ENCODE peak calls at places on chromosomes 5 and 9, in nine cellular contexts. C, B, A, Z, M, S, P, H and Q are unnamed samples. For H4K20me1, the result is how much of the 10 kb centered on the place peaks cover.

GRCh38 chr5:173158366-173158765 is 14.0 kb downstream of the BNIP1 start:
- DNase-seq in C (no peak), B (no peak), A (no peak), Z (no peak), M (no peak), S (no peak), P (no peak), H (no peak), Q (no peak)

GRCh38 chr9:127148014-127148413 is 25.6 kb upstream of the ANGPTL2 start:
- DNase-seq in C (no peak), B (no peak), A (no peak), Z (no peak), M (no peak), S (no peak), P (no peak), H (no peak), Q (no peak)

GRCh38 chr5:159442210-159442850 is 112.0 kb upstream of the IL12B start:
- DNase-seq in C (no peak), B (peak), A (peak), Z (peak), M (no peak), S (no peak), P (peak), H (no peak), Q (no peak)

GRCh38 chr5:157519579-157520253 is 55.9 kb downstream of the ADAM19 start:
- DNase-seq in C (no peak), B (no peak), A (no peak), Z (no peak), M (no peak), S (no peak), P (no peak), H (no peak), Q (no peak)

GRCh38 chr9:113556877-113557593 is 93.5 kb downstream of the RGS3 start:
- DNase-seq in C (no peak), B (no peak), A (peak), Z (no peak), M (no peak), S (peak), P (no peak), H (peak), Q (no peak)

GRCh38 chr5:82347213-82347947 is 69.2 kb upstream of the RPS23 start:
- DNase-seq in C (no peak), B (peak), A (peak), Z (peak), M (no peak), S (peak), P (no peak), H (no peak), Q (no peak)

GRCh38 chr5:172162348-172162747 is 25.7 kb downstream of the STK10 start:
- DNase-seq in C (peak), B (no peak), A (peak), Z (no peak), M (no peak), S (peak), P (no peak), H (peak), Q (no peak)

GRCh38 chr5:67361932-67362729 is 165.5 kb upstream of the CD180 start:
- DNase-seq in C (no peak), B (no peak), A (peak), Z (no peak), M (no peak), S (peak), P (no peak), H (no peak), Q (peak)

GRCh38 chr5:60334281-60334713 is 365.7 kb downstream of the DEPDC1B start:
- DNase-seq in C (peak), B (no peak), A (peak), Z (no peak), M (no peak), S (peak), P (no peak), H (peak), Q (no peak)

DNA sequence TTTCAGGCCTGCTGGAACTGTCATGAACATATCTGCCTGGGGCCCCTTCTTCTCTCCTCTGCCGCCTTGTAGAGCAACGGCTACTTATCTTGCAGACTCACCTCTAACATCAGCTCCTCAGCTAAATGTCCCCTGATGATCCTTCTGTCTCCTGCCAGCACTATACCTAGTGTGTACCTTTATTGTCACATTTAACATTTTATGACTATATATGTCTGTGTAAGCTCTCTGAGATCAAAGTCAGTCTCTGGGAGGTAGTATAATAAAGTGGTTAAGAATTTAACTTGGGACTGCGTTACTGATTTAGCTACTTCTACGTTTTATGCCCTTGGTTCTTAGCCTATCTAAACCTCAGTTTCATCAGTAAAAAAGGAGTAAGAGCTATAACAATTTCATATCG is 2.2 kb downstream of the TMED7 start:
- DNase-seq in C (no peak), B (no peak), A (no peak), Z (peak), M (no peak), S (no peak), P (no peak), H (no peak), Q (no peak)
- H3K4me3 ChIP-seq in C (peak), B (no peak), A (peak), Z (no peak), M (peak), S (peak), P (peak), H (peak), Q (peak)

DNA sequence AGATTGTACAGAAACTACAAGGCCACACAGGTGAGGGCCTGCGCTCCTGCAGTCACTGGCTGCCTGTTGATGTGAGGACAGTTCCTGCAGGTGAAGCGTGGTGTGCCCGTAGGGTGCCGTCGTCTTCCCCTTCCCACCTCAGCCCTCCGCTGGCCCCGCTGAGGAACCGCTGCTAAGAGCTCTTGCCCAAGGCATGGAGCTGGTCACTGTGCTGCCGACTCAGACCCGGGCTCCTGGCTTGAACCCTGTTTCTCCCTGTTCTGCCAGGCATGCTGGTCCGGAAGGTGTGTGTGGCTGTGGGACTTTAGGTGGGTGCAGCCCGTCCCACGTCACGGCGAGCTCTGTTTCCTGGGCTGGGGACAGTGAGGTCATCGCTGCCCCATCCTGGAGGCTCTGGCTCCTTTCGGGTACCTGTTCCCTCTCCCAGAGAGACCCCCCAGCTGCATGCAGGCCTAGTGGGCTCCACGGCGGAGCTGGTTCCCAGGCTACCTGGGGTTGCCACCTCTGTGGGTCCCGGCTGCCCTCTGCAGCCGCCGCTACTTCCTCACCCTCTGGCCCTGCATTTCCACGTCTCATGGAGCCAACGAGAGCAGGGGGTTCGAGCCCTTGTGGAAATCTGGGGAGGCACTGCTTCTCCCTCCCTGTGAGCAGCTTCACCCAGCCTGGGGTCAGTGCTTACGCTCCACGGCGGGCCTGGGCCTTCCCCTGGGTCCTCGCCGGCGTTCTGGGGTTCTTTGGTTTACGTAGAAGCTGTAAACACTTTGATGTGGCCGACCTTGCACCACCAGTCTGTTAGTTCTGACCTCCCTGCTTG is 7.6 kb downstream of the RNU6ATAC start:
- DNase-seq in C (no peak), B (no peak), A (no peak), Z (no peak), M (no peak), S (no peak), P (no peak), H (no peak), Q (no peak)
- H4K20me1 ChIP-seq in C (under half), B (under half), A (under half), Z (under half), M (under half), S (under half), P (under half), H (under half), Q (under half)

DNA sequence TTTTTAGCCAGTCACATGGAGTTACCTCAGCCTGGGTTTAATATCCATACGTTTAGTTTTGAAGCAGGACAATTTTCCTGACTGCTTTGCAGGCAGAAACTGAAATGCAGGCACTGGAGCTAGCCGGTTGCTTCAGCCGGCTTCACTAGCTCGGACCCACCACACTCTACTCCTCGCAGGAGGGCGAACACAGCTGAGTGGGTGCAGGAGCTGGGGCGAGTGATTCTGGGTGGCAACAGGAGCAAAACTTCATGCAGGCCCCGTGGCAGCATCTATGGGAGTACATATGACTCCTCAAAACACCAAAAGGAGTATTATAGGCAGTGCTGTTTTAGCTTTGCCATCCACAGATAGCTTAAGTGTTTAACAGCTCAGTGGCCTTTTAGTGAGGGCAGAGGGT is 1211.8 kb upstream of the NUDT12 start:
- DNase-seq in C (no peak), B (no peak), A (no peak), Z (no peak), M (no peak), S (no peak), P (no peak), H (no peak), Q (no peak)
- H3K4me3 ChIP-seq in C (no peak), B (no peak), A (no peak), Z (no peak), M (no peak), S (no peak), P (no peak), H (no peak), Q (no peak)

GRCh38 chr9:79572891-79573696 is 1.3 kb downstream of the TLE4 start:
- DNase-seq in C (no peak), B (peak), A (no peak), Z (peak), M (peak), S (no peak), P (peak), H (no peak), Q (peak)
- H4K20me1 ChIP-seq in C (under half), B (under half), A (under half), Z (under half), M (under half), S (under half), P (under half), H (under half), Q (under half)

GRCh38 chr5:102937916-102938315 is 182.0 kb downstream of the GIN1 start:
- DNase-seq in C (no peak), B (no peak), A (peak), Z (no peak), M (no peak), S (peak), P (no peak), H (no peak), Q (no peak)
- H3K4me3 ChIP-seq in C (no peak), B (no peak), A (no peak), Z (no peak), M (no peak), S (no peak), P (no peak), H (no peak), Q (no peak)

DNA sequence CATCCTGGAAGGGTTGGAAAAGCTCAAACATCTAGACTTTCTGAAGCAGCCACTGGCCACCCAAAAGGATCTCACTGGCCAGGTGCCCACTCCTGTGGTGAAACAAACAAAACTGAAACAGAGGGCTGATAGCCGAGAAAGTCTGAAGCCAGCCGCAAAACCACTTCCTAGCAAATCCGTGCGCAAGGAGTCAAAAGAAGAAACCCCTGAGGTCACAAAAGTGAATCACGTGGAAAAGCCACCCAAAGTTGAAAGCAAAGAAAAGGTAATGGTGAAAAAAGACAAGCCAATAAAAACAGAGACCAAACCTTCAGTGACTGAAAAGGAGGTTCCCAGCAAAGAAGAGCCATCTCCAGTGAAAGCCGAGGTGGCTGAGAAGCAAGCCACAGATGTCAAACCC is 87.6 kb downstream of the MAP1B start:
- DNase-seq in C (no peak), B (no peak), A (peak), Z (no peak), M (peak), S (no peak), P (no peak), H (no peak), Q (no peak)
- H4K20me1 ChIP-seq in C (under half), B (under half), A (under half), Z (under half), M (under half), S (half or more), P (under half), H (under half), Q (half or more)

GRCh38 chr5:91280942-91281269 is 102.2 kb downstream of the ARRDC3 start:
- DNase-seq in C (no peak), B (no peak), A (no peak), Z (no peak), M (no peak), S (no peak), P (no peak), H (no peak), Q (no peak)
- H3K4me3 ChIP-seq in C (peak), B (peak), A (peak), Z (peak), M (peak), S (peak), P (peak), H (peak), Q (peak)

DNA sequence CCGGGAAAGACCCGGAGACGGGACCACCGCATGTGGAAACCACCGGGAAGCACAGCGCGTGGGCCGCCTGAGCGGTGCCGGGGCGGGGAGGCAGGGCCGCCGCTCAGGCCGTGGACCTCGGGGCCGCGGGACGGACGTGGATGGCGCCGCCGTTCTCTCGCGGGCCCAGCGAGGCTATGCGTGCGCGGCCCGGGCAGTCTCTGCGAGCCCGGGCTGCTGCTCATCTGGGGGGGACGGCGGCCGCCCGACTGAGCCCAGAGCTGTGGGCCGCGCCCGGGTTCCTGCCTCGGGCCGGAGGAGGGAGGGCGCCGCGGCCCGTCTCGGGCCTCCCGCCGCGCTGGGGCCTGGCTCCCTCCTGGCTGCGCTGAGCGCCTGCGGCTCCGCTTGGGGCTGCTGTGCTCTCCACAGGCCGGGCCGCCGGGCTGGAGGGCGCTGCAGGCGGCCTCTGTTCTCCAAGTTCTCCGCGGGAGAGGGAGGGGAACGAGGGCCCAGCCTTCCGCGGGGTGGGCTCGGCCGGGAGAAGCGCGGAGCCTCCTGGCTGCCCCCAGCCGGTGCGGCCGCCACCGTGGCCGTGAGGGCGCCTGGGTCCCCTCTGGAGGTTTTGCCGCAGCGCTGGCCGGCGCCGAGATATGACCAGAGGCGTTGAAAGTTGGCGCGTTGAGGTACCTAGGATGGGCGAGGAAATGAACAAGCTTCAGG is 13.7 kb downstream of the RABL6 start:
- DNase-seq in C (no peak), B (peak), A (peak), Z (no peak), M (no peak), S (peak), P (no peak), H (no peak), Q (no peak)
- H4K20me1 ChIP-seq in C (under half), B (under half), A (under half), Z (under half), M (under half), S (under half), P (under half), H (under half), Q (under half)